ENCODE peak calls at places on chromosomes 3 and 15, in six cellular contexts. X is GM03348, F is cardiac muscle cell, I is H7, S is germinal center, J is fibroblast of lung. Q is an unnamed sample.

GRCh38 chr3:54309601-54310000 is 187.2 kb downstream of the CACNA2D3 start:
- DNase-seq in X (no peak), F (no peak), I (no peak), S (no peak), J (no peak), Q (no peak)

GRCh38 chr3:118541791-118542190 is 492.9 kb downstream of the IGSF11 start:
- DNase-seq in X (no peak), F (no peak), I (no peak), S (no peak), J (no peak), Q (no peak)

GRCh38 chr3:177835008-177835407 is 637.7 kb upstream of the TBL1XR1 start:
- DNase-seq in X (peak), F (peak), I (no peak), S (no peak), J (peak), Q (no peak)

GRCh38 chr3:141969711-141970110 is 93.3 kb downstream of the ATP1B3 start:
- DNase-seq in X (no peak), F (no peak), I (no peak), S (no peak), J (no peak), Q (no peak)

GRCh38 chr15:79834496-79834895 is 62.3 kb downstream of the MTHFS start:
- DNase-seq in X (no peak), F (no peak), I (no peak), S (no peak), J (no peak), Q (peak)

GRCh38 chr3:185094691-185095090 is 58.2 kb downstream of the C3orf70 start:
- DNase-seq in X (no peak), F (no peak), I (no peak), S (no peak), J (no peak), Q (no peak)

GRCh38 chr15:95770191-95770590 is 560.3 kb upstream of the NR2F2 start:
- DNase-seq in X (peak), F (peak), I (peak), S (no peak), J (peak), Q (no peak)

GRCh38 chr3:77038928-77039605 is 832 bp upstream of the ROBO2 start:
- DNase-seq in X (peak), F (peak), I (peak), S (no peak), J (peak), Q (no peak)

GRCh38 chr3:43789028-43789427 is 98.3 kb downstream of the ABHD5 start:
- DNase-seq in X (no peak), F (no peak), I (no peak), S (no peak), J (no peak), Q (no peak)

Q was measured in GM13977.